ENCODE peak calls at places on chromosomes 16 and 17, in five cellular contexts. One of them, this sample, is unnamed.

GRCh38 chr16:17282247-17282646 is 188.5 kb downstream of the XYLT1 start:
- DNase-seq in CD4-positive, alpha-beta T cell: no peak
- DNase-seq in NCI-H1417: no peak
- DNase-seq in lower lobe of right lung: no peak
- DNase-seq in HL-60: no peak
- DNase-seq in this sample: no peak

GRCh38 chr17:9928601-9929341 is 23.7 kb upstream of the RCVRN start:
- DNase-seq in CD4-positive, alpha-beta T cell: no peak
- DNase-seq in NCI-H1417: peak; percentile 12
- DNase-seq in lower lobe of right lung: no peak
- DNase-seq in HL-60: no peak
- DNase-seq in this sample: peak; percentile 88

GRCh38 chr16:397736-398332 is 835 bp downstream of the NME4 start:
- DNase-seq in CD4-positive, alpha-beta T cell: no peak
- DNase-seq in NCI-H1417: peak; percentile 15
- DNase-seq in lower lobe of right lung: peak; percentile 78
- DNase-seq in HL-60: peak; percentile 89
- DNase-seq in this sample: peak; percentile 92

GRCh38 chr16:9126609-9127008 is 35.2 kb downstream of the HAPSTR1 start:
- DNase-seq in CD4-positive, alpha-beta T cell: no peak
- DNase-seq in NCI-H1417: no peak
- DNase-seq in lower lobe of right lung: no peak
- DNase-seq in HL-60: no peak
- DNase-seq in this sample: no peak

GRCh38 chr17:4485676-4486646 is 12.7 kb upstream of the SPNS2 start:
- DNase-seq in CD4-positive, alpha-beta T cell: peak; percentile 50
- DNase-seq in NCI-H1417: no peak
- DNase-seq in lower lobe of right lung: no peak
- DNase-seq in HL-60: no peak
- DNase-seq in this sample: peak; percentile 86

GRCh38 chr17:80795737-80796136 is 195.9 kb upstream of the CHMP6 start:
- DNase-seq in CD4-positive, alpha-beta T cell: no peak
- DNase-seq in NCI-H1417: no peak
- DNase-seq in lower lobe of right lung: peak; percentile 60
- DNase-seq in HL-60: no peak
- DNase-seq in this sample: peak; percentile 49

GRCh38 chr16:1871974-1872635 is at the start of gene MEIOB:
- DNase-seq in CD4-positive, alpha-beta T cell: no peak
- DNase-seq in NCI-H1417: peak; percentile 86
- DNase-seq in lower lobe of right lung: peak; percentile 56
- DNase-seq in HL-60: peak; percentile 45
- DNase-seq in this sample: peak; percentile 73

GRCh38 chr17:82559779-82560642 is 40.5 kb downstream of the FOXK2 start:
- DNase-seq in CD4-positive, alpha-beta T cell: no peak
- DNase-seq in NCI-H1417: peak; percentile 54
- DNase-seq in lower lobe of right lung: peak; percentile 21
- DNase-seq in HL-60: no peak
- DNase-seq in this sample: no peak

GRCh38 chr17:42135664-42136653 is 13.4 kb downstream of the HSPB9 start:
- DNase-seq in CD4-positive, alpha-beta T cell: no peak
- DNase-seq in NCI-H1417: peak; percentile 66
- DNase-seq in lower lobe of right lung: peak; percentile 90
- DNase-seq in HL-60: peak; percentile 72
- DNase-seq in this sample: peak; percentile 86

GRCh38 chr17:67829331-67829730 is 4.0 kb downstream of the BPTF start:
- DNase-seq in CD4-positive, alpha-beta T cell: no peak
- DNase-seq in NCI-H1417: no peak
- DNase-seq in lower lobe of right lung: no peak
- DNase-seq in HL-60: no peak
- DNase-seq in this sample: peak; percentile 49

GRCh38 chr17:51362818-51363598 is 102.7 kb downstream of the UTP18 start:
- DNase-seq in CD4-positive, alpha-beta T cell: no peak
- DNase-seq in NCI-H1417: no peak
- DNase-seq in lower lobe of right lung: no peak
- DNase-seq in HL-60: no peak
- DNase-seq in this sample: no peak

GRCh38 chr17:15334266-15334665 is 7.1 kb downstream of the TEKT3 start:
- DNase-seq in CD4-positive, alpha-beta T cell: no peak
- DNase-seq in NCI-H1417: no peak
- DNase-seq in lower lobe of right lung: no peak
- DNase-seq in HL-60: no peak
- DNase-seq in this sample: no peak

GRCh38 chr16:65745-66144 is 6.7 kb downstream of the RHBDF1 start:
- DNase-seq in CD4-positive, alpha-beta T cell: peak; percentile 77
- DNase-seq in NCI-H1417: peak; percentile 74
- DNase-seq in lower lobe of right lung: peak; percentile 89
- DNase-seq in HL-60: peak; percentile 86
- DNase-seq in this sample: peak; percentile 89

GRCh38 chr16:80197790-80198201 is 343.0 kb upstream of the DYNLRB2 start:
- DNase-seq in CD4-positive, alpha-beta T cell: no peak
- DNase-seq in NCI-H1417: peak; percentile 33
- DNase-seq in lower lobe of right lung: no peak
- DNase-seq in HL-60: no peak
- DNase-seq in this sample: no peak

GRCh38 chr16:48113471-48113870 is 42.3 kb downstream of the ABCC12 start:
- DNase-seq in CD4-positive, alpha-beta T cell: no peak
- DNase-seq in NCI-H1417: peak; percentile 2
- DNase-seq in lower lobe of right lung: no peak
- DNase-seq in HL-60: no peak
- DNase-seq in this sample: peak; percentile 63

GRCh38 chr17:27741361-27741861 is 58.9 kb downstream of the NOS2 start:
- DNase-seq in CD4-positive, alpha-beta T cell: no peak
- DNase-seq in NCI-H1417: no peak
- DNase-seq in lower lobe of right lung: no peak
- DNase-seq in HL-60: no peak
- DNase-seq in this sample: peak; percentile 50

GRCh38 chr16:66895697-66895995 is 15.3 kb downstream of the PDP2 start:
- DNase-seq in CD4-positive, alpha-beta T cell: no peak
- DNase-seq in NCI-H1417: no peak
- DNase-seq in lower lobe of right lung: peak; percentile 9
- DNase-seq in HL-60: no peak
- DNase-seq in this sample: no peak

GRCh38 chr17:38873646-38874380 is 4.0 kb downstream of the LASP1 start:
- DNase-seq in CD4-positive, alpha-beta T cell: no peak
- DNase-seq in NCI-H1417: no peak
- DNase-seq in lower lobe of right lung: no peak
- DNase-seq in HL-60: no peak
- DNase-seq in this sample: no peak

GRCh38 chr17:40218006-40218739 is 931 bp upstream of the WIPF2 start:
- DNase-seq in CD4-positive, alpha-beta T cell: no peak
- DNase-seq in NCI-H1417: no peak
- DNase-seq in lower lobe of right lung: no peak
- DNase-seq in HL-60: no peak
- DNase-seq in this sample: no peak

GRCh38 chr16:69830534-69831211 is 68.5 kb downstream of the WWP2 start:
- DNase-seq in CD4-positive, alpha-beta T cell: no peak
- DNase-seq in NCI-H1417: no peak
- DNase-seq in lower lobe of right lung: no peak
- DNase-seq in HL-60: no peak
- DNase-seq in this sample: no peak

GRCh38 chr17:33124871-33125551 is 133.4 kb downstream of the SPACA3 start:
- DNase-seq in CD4-positive, alpha-beta T cell: no peak
- DNase-seq in NCI-H1417: no peak
- DNase-seq in lower lobe of right lung: no peak
- DNase-seq in HL-60: no peak
- DNase-seq in this sample: no peak

GRCh38 chr16:86046026-86046713 is 147.2 kb downstream of the IRF8 start:
- DNase-seq in CD4-positive, alpha-beta T cell: no peak
- DNase-seq in NCI-H1417: no peak
- DNase-seq in lower lobe of right lung: no peak
- DNase-seq in HL-60: no peak
- DNase-seq in this sample: no peak

GRCh38 chr16:10979717-10980601 is 35.6 kb downstream of the CLEC16A start:
- DNase-seq in CD4-positive, alpha-beta T cell: no peak
- DNase-seq in NCI-H1417: no peak
- DNase-seq in lower lobe of right lung: peak; percentile 60
- DNase-seq in HL-60: no peak
- DNase-seq in this sample: no peak

GRCh38 chr17:28926366-28926765 is 23.5 kb upstream of the DHRS13 start:
- DNase-seq in CD4-positive, alpha-beta T cell: no peak
- DNase-seq in NCI-H1417: no peak
- DNase-seq in lower lobe of right lung: no peak
- DNase-seq in HL-60: peak; percentile 13
- DNase-seq in this sample: no peak

GRCh38 chr17:19424934-19425868 is 14.2 kb downstream of the RNF112 start:
- DNase-seq in CD4-positive, alpha-beta T cell: no peak
- DNase-seq in NCI-H1417: no peak
- DNase-seq in lower lobe of right lung: no peak
- DNase-seq in HL-60: no peak
- DNase-seq in this sample: no peak

GRCh38 chr16:847681-848445 is 47.3 kb upstream of the GNG13 start:
- DNase-seq in CD4-positive, alpha-beta T cell: no peak
- DNase-seq in NCI-H1417: no peak
- DNase-seq in lower lobe of right lung: no peak
- DNase-seq in HL-60: no peak
- DNase-seq in this sample: no peak

GRCh38 chr16:76123966-76124365 is 153.2 kb upstream of the CNTNAP4 start:
- DNase-seq in CD4-positive, alpha-beta T cell: no peak
- DNase-seq in NCI-H1417: no peak
- DNase-seq in lower lobe of right lung: no peak
- DNase-seq in HL-60: no peak
- DNase-seq in this sample: no peak

GRCh38 chr16:66240088-66240487 is 126.4 kb upstream of the CDH5 start:
- DNase-seq in CD4-positive, alpha-beta T cell: no peak
- DNase-seq in NCI-H1417: no peak
- DNase-seq in lower lobe of right lung: no peak
- DNase-seq in HL-60: no peak
- DNase-seq in this sample: no peak

GRCh38 chr17:75877752-75878173 is 618 bp downstream of the TRIM47 start:
- DNase-seq in CD4-positive, alpha-beta T cell: peak; percentile 60
- DNase-seq in NCI-H1417: peak; percentile 77
- DNase-seq in lower lobe of right lung: peak; percentile 86
- DNase-seq in HL-60: peak; percentile 66
- DNase-seq in this sample: peak; percentile 94

GRCh38 chr17:57370051-57370581 is 113.8 kb downstream of the MSI2 start:
- DNase-seq in CD4-positive, alpha-beta T cell: no peak
- DNase-seq in NCI-H1417: peak; percentile 44
- DNase-seq in lower lobe of right lung: no peak
- DNase-seq in HL-60: no peak
- DNase-seq in this sample: peak; percentile 75

GRCh38 chr17:62807812-62808575 is at the start of gene MARCHF10:
- DNase-seq in CD4-positive, alpha-beta T cell: no peak
- DNase-seq in NCI-H1417: peak; percentile 93
- DNase-seq in lower lobe of right lung: peak; percentile 60
- DNase-seq in HL-60: no peak
- DNase-seq in this sample: peak; percentile 89

GRCh38 chr16:71499775-71500364 is 10.7 kb upstream of the ZNF19 start:
- DNase-seq in CD4-positive, alpha-beta T cell: peak; percentile 33
- DNase-seq in NCI-H1417: peak; percentile 64
- DNase-seq in lower lobe of right lung: no peak
- DNase-seq in HL-60: peak; percentile 47
- DNase-seq in this sample: peak; percentile 68

GRCh38 chr17:9021158-9021984 is at the start of gene NTN1:
- DNase-seq in CD4-positive, alpha-beta T cell: peak; percentile 28
- DNase-seq in NCI-H1417: peak; percentile 55
- DNase-seq in lower lobe of right lung: peak; percentile 58
- DNase-seq in HL-60: no peak
- DNase-seq in this sample: peak; percentile 80

This sample was measured in islet precursor cell.